ENCODE peak calls at places on chromosomes 6 and 20, in eight cellular contexts. Q is neural crest cell; D is brain microvascular endothelial cell; K is hippocampal formation; X is DMS153; U is neural progenitor cell; P is effector CD8-positive, alpha-beta T cell; F is SW480. V is an unnamed sample.

GRCh38 chr6:167664678-167665445 is 161.8 kb upstream of the AFDN start:
- DNase-seq in F (no peak), U (no peak), P (no peak), Q (no peak), X (no peak), K (no peak), D (no peak), V (no peak)

GRCh38 chr6:90435207-90435899 is 138.7 kb upstream of the BACH2 start:
- DNase-seq in K (no peak), Q (no peak), X (no peak), U (peak), P (no peak), F (no peak), D (no peak), V (no peak)

GRCh38 chr6:128655978-128656498 is 135.6 kb upstream of the PTPRK start:
- DNase-seq in F (peak), U (peak), D (peak), K (no peak), Q (no peak), X (no peak), P (no peak), V (no peak)

GRCh38 chr20:719068-719467 is 43.5 kb upstream of the SCRT2 start:
- DNase-seq in P (no peak), K (no peak), Q (no peak), F (no peak), D (no peak), X (no peak), U (no peak), V (no peak)

GRCh38 chr6:28896505-28897392 is 27.0 kb downstream of the TRIM27 start:
- DNase-seq in K (peak), F (peak), D (peak), U (peak), P (peak), X (peak), Q (peak), V (peak)

GRCh38 chr20:41058007-41058673 is 29.5 kb downstream of the TOP1 start:
- DNase-seq in K (no peak), X (peak), D (peak), U (no peak), F (peak), Q (no peak), P (no peak), V (no peak)

GRCh38 chr20:10579942-10580341 is 93.9 kb downstream of the JAG1 start:
- DNase-seq in F (no peak), K (no peak), U (no peak), D (no peak), X (no peak), Q (no peak), P (no peak), V (no peak)

GRCh38 chr6:905541-905940 is 212.6 kb upstream of the EXOC2 start:
- DNase-seq in X (no peak), U (no peak), D (no peak), F (no peak), Q (no peak), K (no peak), P (no peak), V (no peak)

GRCh38 chr20:54179946-54180345 is 6.2 kb upstream of the CYP24A1 start:
- DNase-seq in K (no peak), X (peak), Q (no peak), F (peak), U (no peak), D (no peak), P (no peak), V (no peak)

GRCh38 chr20:55094353-55094861 is 619.0 kb downstream of the DOK5 start:
- DNase-seq in F (no peak), Q (no peak), X (no peak), U (no peak), K (no peak), D (no peak), P (no peak), V (no peak)

GRCh38 chr20:32201296-32201976 is 6.1 kb downstream of the PLAGL2 start:
- DNase-seq in P (no peak), X (no peak), F (no peak), U (no peak), K (no peak), Q (no peak), D (no peak), V (no peak)

GRCh38 chr20:19774086-19774933 is 16.3 kb downstream of the RIN2 start:
- DNase-seq in F (peak), Q (no peak), P (no peak), K (peak), X (no peak), D (no peak), U (peak), V (no peak)

GRCh38 chr6:16446241-16446640 is 207.9 kb downstream of the GMPR start:
- DNase-seq in P (no peak), U (no peak), Q (no peak), X (no peak), D (no peak), F (no peak), K (no peak), V (no peak)

GRCh38 chr6:166743415-166743814 is 116.4 kb upstream of the RPS6KA2 start:
- DNase-seq in K (no peak), P (no peak), Q (no peak), X (no peak), F (no peak), D (no peak), U (no peak), V (peak)

GRCh38 chr6:41732601-41733348 is 2.6 kb downstream of the TFEB start:
- DNase-seq in X (no peak), F (no peak), U (no peak), P (peak), K (peak), D (no peak), Q (no peak), V (peak)

GRCh38 chr6:34558172-34558714 is 2.1 kb upstream of the SPDEF start:
- DNase-seq in X (no peak), U (no peak), F (no peak), K (no peak), P (no peak), D (no peak), Q (no peak), V (no peak)